ENCODE peak calls at places on chromosome X, in ten cellular contexts. H is stimulated activated CD4-positive, alpha-beta T cell treated with anti-CD3 and anti-CD28 coated beads, Interleukin-4, amount 100 ng/mL, for 4 hours; L is activated T-helper 1 cell treated with anti-CD3 and anti-CD28 coated beads, Interleukin-2, amount 50 U/mL, for 16 hours; S is SW480; E is effector memory CD8-positive, alpha-beta T cell; X is NCI-H510A treated with DMSO at 0.1 percent for 48 hours; N is T follicular helper cell; Z is NCI-H1092; G is NCI-H345; I is effector CD4-positive, alpha-beta T cell. V is an unnamed sample.

GRCh38 chrX:100880368-100880767 is 6.2 kb upstream of the NOX1 start:
- DNase-seq in L (no peak), S (no peak), N (no peak), I (no peak), E (no peak), X (no peak), G (no peak), Z (no peak), H (no peak), V (no peak)

GRCh38 chrX:149504226-149504914 is 736 bp downstream of the IDS start:
- DNase-seq in G (peak; percentile 12), I (peak; percentile 58), E (peak; percentile 71), X (peak; percentile 59), N (peak; percentile 61), L (peak; percentile 30), H (peak; percentile 55), S (peak; percentile 9), Z (peak; percentile 13), V (peak; percentile 37)

GRCh38 chrX:67317725-67318124 is 226.1 kb upstream of the AR start:
- DNase-seq in L (no peak), N (no peak), G (no peak), S (no peak), H (no peak), Z (no peak), I (no peak), X (no peak), E (no peak), V (no peak)

GRCh38 chrX:100662791-100663190 is 18.8 kb downstream of the SRPX2 start:
- DNase-seq in N (no peak), E (no peak), Z (no peak), G (no peak), X (no peak), H (no peak), I (no peak), L (no peak), S (no peak), V (no peak)

GRCh38 chrX:74535633-74536141 is 78.7 kb downstream of the RLIM start:
- DNase-seq in H (peak; percentile 40), S (peak; percentile 70), E (no peak), I (peak; percentile 12), G (peak; percentile 20), Z (peak; percentile 28), N (no peak), X (peak; percentile 42), L (peak; percentile 5), V (peak; percentile 11)

GRCh38 chrX:30504309-30504708 is 73.3 kb downstream of the TASL start:
- DNase-seq in S (peak; percentile 10), I (no peak), E (no peak), Z (no peak), X (peak; percentile 64), N (no peak), G (peak; percentile 14), H (no peak), L (no peak), V (no peak)

GRCh38 chrX:17591741-17592110 is 145.6 kb upstream of the SCML1 start:
- DNase-seq in S (peak; percentile 51), N (no peak), G (no peak), I (no peak), Z (no peak), L (no peak), H (no peak), X (no peak), E (no peak), V (no peak)

GRCh38 chrX:23434356-23434884 is 99.8 kb downstream of the PTCHD1 start:
- DNase-seq in I (no peak), N (no peak), E (no peak), X (no peak), L (no peak), S (no peak), H (no peak), G (no peak), Z (no peak), V (no peak)

GRCh38 chrX:153303276-153304262 is 18.0 kb downstream of the PNMA6F start:
- DNase-seq in Z (no peak), G (no peak), H (no peak), L (no peak), E (no peak), S (no peak), I (no peak), X (no peak), N (no peak), V (no peak)

GRCh38 chrX:38807873-38808272 is 6.6 kb downstream of the MID1IP1 start:
- DNase-seq in N (no peak), E (no peak), G (no peak), Z (no peak), S (no peak), X (no peak), L (no peak), H (no peak), I (no peak), V (no peak)

GRCh38 chrX:136906921-136907510 is 26.5 kb upstream of the RBMX start:
- DNase-seq in X (no peak), G (no peak), E (no peak), H (no peak), Z (no peak), S (no peak), N (no peak), I (no peak), L (no peak), V (no peak)

GRCh38 chrX:78199851-78200250 is 60.4 kb upstream of the TAF9B start:
- DNase-seq in Z (no peak), I (no peak), H (peak; percentile 1), L (no peak), S (peak; percentile 49), G (no peak), N (no peak), E (no peak), X (peak; percentile 0), V (no peak)

GRCh38 chrX:39883664-39884063 is 214.1 kb downstream of the BCOR start:
- DNase-seq in L (no peak), Z (no peak), G (no peak), S (no peak), H (peak; percentile 57), I (no peak), E (no peak), X (no peak), N (no peak), V (no peak)

GRCh38 chrX:46015653-46016052 is 529.6 kb downstream of the ZNF674 start:
- DNase-seq in G (no peak), N (no peak), E (no peak), I (no peak), Z (no peak), L (no peak), H (no peak), S (no peak), X (no peak), V (no peak)

GRCh38 chrX:72142094-72142843 is 10.6 kb upstream of the RTL5 start:
- DNase-seq in X (peak; percentile 93), N (no peak), I (no peak), L (no peak), G (peak; percentile 89), S (no peak), H (no peak), Z (peak; percentile 95), E (no peak), V (peak; percentile 33)

GRCh38 chrX:109533631-109534030 is 3.0 kb upstream of the NXT2 start:
- DNase-seq in G (no peak), X (no peak), N (no peak), L (no peak), S (no peak), I (no peak), Z (no peak), H (no peak), E (no peak), V (no peak)

GRCh38 chrX:12777670-12778069 is 13.5 kb upstream of the PRPS2 start:
- DNase-seq in S (peak; percentile 36), Z (no peak), H (no peak), I (no peak), N (no peak), L (no peak), X (no peak), E (no peak), G (no peak), V (no peak)

GRCh38 chrX:134933248-134933647 is 57.5 kb upstream of the SMIM10 start:
- DNase-seq in Z (no peak), H (no peak), S (no peak), G (no peak), E (no peak), I (no peak), X (no peak), N (no peak), L (no peak), V (no peak)

GRCh38 chrX:153387987-153388721 is 13.0 kb downstream of the PNMA6E start:
- DNase-seq in H (no peak), I (no peak), N (no peak), Z (no peak), G (no peak), S (no peak), E (no peak), L (no peak), X (no peak), V (no peak)

GRCh38 chrX:135009838-135010237 is 12.5 kb downstream of the RTL8B start:
- DNase-seq in E (no peak), S (no peak), I (no peak), X (no peak), L (no peak), H (no peak), G (no peak), N (no peak), Z (no peak), V (no peak)